ENCODE peak calls at places on chromosomes 13 and 19, in ten cellular contexts. M is AG10803, Q is psoas muscle, E is B cell, A is fibroblast of lung, J is colonic mucosa, V is DND-41, L is RWPE1, S is progenitor cell of endocrine pancreas, N is mesothelial cell of epicardium. T is an unnamed sample.

GRCh38 chr13:52010890-52011689 is at the start of gene ATP7B:
- DNase-seq in Q (no peak), A (no peak), V (peak; percentile 25), M (no peak), N (no peak), L (peak; percentile 17), S (peak; percentile 28), E (peak; percentile 46), J (peak; percentile 41), T (peak; percentile 43)

GRCh38 chr13:49749852-49750251 is 42.6 kb downstream of the KPNA3 start:
- DNase-seq in J (no peak), L (no peak), V (no peak), A (peak; percentile 31), S (no peak), E (no peak), N (no peak), Q (no peak), M (peak; percentile 4), T (no peak)

GRCh38 chr19:41479757-41480191 is 36.8 kb downstream of the ERICH4 start:
- DNase-seq in E (no peak), Q (peak; percentile 56), L (no peak), N (no peak), J (no peak), M (no peak), S (no peak), V (no peak), A (no peak), T (no peak)

GRCh38 chr13:32199168-32199567 is 116.0 kb downstream of the ZAR1L start:
- DNase-seq in N (no peak), S (no peak), Q (no peak), J (no peak), V (no peak), L (no peak), M (no peak), A (no peak), E (no peak), T (no peak)

GRCh38 chr13:30618186-30618937 is 642 bp downstream of the USPL1 start:
- DNase-seq in J (no peak), V (peak; percentile 40), S (no peak), Q (no peak), M (no peak), E (peak; percentile 53), L (peak; percentile 18), N (no peak), A (no peak), T (no peak)

GRCh38 chr19:13727798-13728197 is 36.5 kb upstream of the MRI1 start:
- DNase-seq in S (no peak), L (no peak), N (no peak), E (no peak), M (peak; percentile 76), A (peak; percentile 65), Q (no peak), J (no peak), V (no peak), T (no peak)

GRCh38 chr19:19039901-19040300 is 6.5 kb downstream of the ARMC6 start:
- DNase-seq in L (no peak), Q (no peak), V (no peak), N (no peak), A (no peak), E (peak; percentile 64), J (no peak), M (no peak), S (no peak), T (no peak)

GRCh38 chr19:52566121-52566520 is 4.0 kb upstream of the ZNF701 start:
- DNase-seq in V (no peak), M (no peak), L (no peak), S (no peak), J (no peak), E (no peak), Q (no peak), A (no peak), N (no peak), T (no peak)

GRCh38 chr13:23510979-23511735 is 59.1 kb upstream of the TNFRSF19 start:
- DNase-seq in A (peak; percentile 53), V (no peak), S (no peak), N (no peak), L (no peak), E (peak; percentile 34), Q (no peak), J (no peak), M (no peak), T (peak; percentile 9)
- TF ChIP-seq CTCF in A (no peak), V (no peak), S (peak; percentile 38), N (no peak), L (no peak), E (peak; percentile 21), Q (peak; percentile 34), J (no peak), M (peak; percentile 40), T (no peak)

GRCh38 chr19:39516270-39516669 is 1.3 kb downstream of the SELENOV start:
- DNase-seq in Q (no peak), E (no peak), M (no peak), L (no peak), S (no peak), V (no peak), A (no peak), N (no peak), J (no peak), T (no peak)

GRCh38 chr19:39512964-39513363 is 2.0 kb upstream of the SELENOV start:
- DNase-seq in J (no peak), L (no peak), S (no peak), M (no peak), V (no peak), E (no peak), N (no peak), A (no peak), Q (no peak), T (no peak)

GRCh38 chr19:39515551-39516191 is 732 bp downstream of the SELENOV start:
- DNase-seq in L (no peak), E (peak; percentile 41), A (no peak), Q (no peak), N (no peak), M (no peak), V (no peak), S (peak; percentile 29), J (no peak), T (peak; percentile 28)

GRCh38 chr19:39517432-39517831 is 2.5 kb downstream of the SELENOV start:
- DNase-seq in J (no peak), L (no peak), E (no peak), A (no peak), S (no peak), V (no peak), N (no peak), Q (no peak), M (no peak), T (no peak)

DNA sequence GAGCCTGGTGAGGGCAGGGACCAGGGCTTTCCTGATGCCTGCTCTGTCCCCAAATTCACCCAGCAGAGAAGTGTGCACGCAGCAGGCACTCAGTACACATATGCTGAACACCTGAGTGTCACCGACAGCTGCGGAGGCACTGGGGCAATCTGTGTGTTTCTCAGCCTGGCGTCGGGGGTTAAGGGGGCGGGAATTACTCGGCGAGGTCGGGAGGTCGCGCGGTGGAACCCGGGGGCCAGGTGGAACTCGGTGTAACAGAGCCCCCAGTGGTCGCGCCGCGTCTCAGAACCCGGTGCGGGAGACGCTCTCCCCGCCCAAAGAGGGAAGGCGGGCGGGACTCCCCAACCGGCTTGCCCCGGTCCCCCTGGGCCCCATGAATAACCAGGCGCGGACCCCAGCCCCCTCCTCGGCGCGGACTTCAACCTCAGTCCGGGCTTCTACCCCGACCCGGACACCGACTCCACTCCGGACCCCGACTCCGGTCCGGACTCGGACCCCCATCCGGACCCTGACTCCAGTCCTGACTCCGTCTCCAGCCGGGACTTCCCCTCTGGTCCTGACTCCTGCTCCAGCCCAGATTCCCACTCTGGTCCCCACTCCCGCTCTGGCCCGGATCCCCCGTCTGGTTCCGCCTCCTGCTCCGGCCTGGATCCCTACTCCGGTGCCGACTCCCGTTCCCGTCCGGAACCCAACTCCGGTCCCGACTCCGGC is at the start of gene SELENOV:
- DNase-seq in M (no peak), Q (no peak), V (no peak), N (no peak), E (peak; percentile 56), L (no peak), S (peak; percentile 60), J (no peak), A (no peak), T (peak; percentile 35)
- TF ChIP-seq CTCF in M (no peak), Q (no peak), V (no peak), N (no peak), E (no peak), L (no peak), S (peak; percentile 45), J (no peak), A (no peak), T (no peak)

GRCh38 chr19:1046836-1047695 is 7.2 kb downstream of the ABCA7 start:
- DNase-seq in M (no peak), A (no peak), L (no peak), N (no peak), S (no peak), J (no peak), Q (peak; percentile 13), V (no peak), E (no peak), T (no peak)

GRCh38 chr19:1047696-1048147 is 7.8 kb downstream of the ABCA7 start:
- DNase-seq in V (no peak), M (no peak), E (no peak), S (no peak), J (peak; percentile 42), Q (peak; percentile 15), N (no peak), L (no peak), A (no peak), T (no peak)

GRCh38 chr19:1045247-1045603 is 5.3 kb downstream of the ABCA7 start:
- DNase-seq in N (no peak), E (peak; percentile 66), J (peak; percentile 57), L (no peak), S (no peak), A (no peak), Q (peak; percentile 20), M (no peak), V (peak; percentile 61), T (no peak)

GRCh38 chr19:1049106-1049505 is 9.2 kb downstream of the ABCA7 start:
- DNase-seq in E (no peak), M (no peak), A (no peak), S (no peak), Q (no peak), N (no peak), J (no peak), L (no peak), V (no peak), T (no peak)

GRCh38 chr19:1046117-1046626 is 6.3 kb downstream of the ABCA7 start:
- DNase-seq in M (no peak), S (no peak), N (no peak), V (no peak), J (no peak), E (no peak), Q (peak; percentile 10), L (no peak), A (no peak), T (no peak)
- TF ChIP-seq CTCF in M (no peak), S (no peak), N (no peak), V (no peak), J (no peak), E (no peak), Q (no peak), L (no peak), A (no peak), T (no peak)

GRCh38 chr13:40017662-40018262 is 362.3 kb downstream of the COG6 start:
- DNase-seq in A (no peak), J (no peak), M (no peak), S (no peak), E (no peak), V (no peak), N (no peak), Q (no peak), L (no peak), T (no peak)
- TF ChIP-seq CTCF in A (no peak), J (no peak), M (no peak), S (no peak), E (no peak), V (no peak), N (no peak), Q (no peak), L (no peak), T (no peak)